ENCODE peak calls at places on chromosomes 7 and 10, in eight cellular contexts. D is brain microvascular endothelial cell; Y is dorsolateral prefrontal cortex; Q is left ventricle myocardium inferior; L is astrocyte of the spinal cord; Z is naive thymus-derived CD4-positive, alpha-beta T cell; E is testis; K is foreskin fibroblast. S is an unnamed sample.

GRCh38 chr10:11162828-11163599 is 145.3 kb downstream of the CELF2 start:
- DNase-seq in D (no peak), Y (no peak), Q (peak; percentile 42), L (no peak), Z (peak; percentile 88), E (peak; percentile 51), K (no peak), S (no peak)

GRCh38 chr10:73096041-73096451 is 620 bp downstream of the P4HA1 start:
- DNase-seq in D (peak; percentile 58), Y (peak; percentile 76), Q (peak; percentile 68), L (peak; percentile 71), Z (peak; percentile 67), E (peak; percentile 76), K (peak; percentile 67), S (peak; percentile 77)

GRCh38 chr10:117222552-117223412 is 18.1 kb upstream of the SLC18A2 start:
- DNase-seq in D (no peak), Y (no peak), Q (no peak), L (no peak), Z (no peak), E (no peak), K (no peak), S (no peak)

GRCh38 chr10:12198156-12198555 is 2.2 kb downstream of the CDC123 start:
- DNase-seq in D (no peak), Y (no peak), Q (no peak), L (no peak), Z (no peak), E (no peak), K (no peak), S (no peak)

GRCh38 chr10:60123668-60124067 is 217.3 kb upstream of the CCDC6 start:
- DNase-seq in D (no peak), Y (no peak), Q (no peak), L (peak; percentile 12), Z (no peak), E (no peak), K (peak; percentile 12), S (no peak)

GRCh38 chr7:121500659-121501058 is 104.6 kb upstream of the FAM3C start:
- DNase-seq in D (no peak), Y (no peak), Q (no peak), L (no peak), Z (no peak), E (no peak), K (no peak), S (no peak)

GRCh38 chr7:132066776-132067175 is 509.5 kb downstream of the PLXNA4 start:
- DNase-seq in D (peak; percentile 43), Y (peak; percentile 54), Q (peak; percentile 68), L (peak; percentile 82), Z (no peak), E (peak; percentile 23), K (peak; percentile 38), S (peak; percentile 39)

GRCh38 chr10:103636492-103636891 is 143.0 kb downstream of the NEURL1 start:
- DNase-seq in D (no peak), Y (no peak), Q (no peak), L (no peak), Z (no peak), E (no peak), K (no peak), S (peak; percentile 31)

GRCh38 chr10:69474688-69475432 is 23.6 kb downstream of the TSPAN15 start:
- DNase-seq in D (peak; percentile 75), Y (no peak), Q (no peak), L (peak; percentile 62), Z (no peak), E (no peak), K (peak; percentile 30), S (peak; percentile 86)

GRCh38 chr10:33569693-33570092 is 235.2 kb upstream of the NRP1 start:
- DNase-seq in D (no peak), Y (no peak), Q (no peak), L (no peak), Z (no peak), E (no peak), K (no peak), S (no peak)

GRCh38 chr10:33565231-33565630 is 230.8 kb upstream of the NRP1 start:
- DNase-seq in D (no peak), Y (no peak), Q (no peak), L (no peak), Z (no peak), E (no peak), K (no peak), S (no peak)

GRCh38 chr7:130943336-130943901 is 209.4 kb upstream of the KLF14 start:
- DNase-seq in D (peak; percentile 70), Y (no peak), Q (no peak), L (peak; percentile 82), Z (peak; percentile 58), E (no peak), K (peak; percentile 55), S (peak; percentile 74)

GRCh38 chr7:128353189-128353588 is 8.3 kb downstream of the PRRT4 start:
- DNase-seq in D (no peak), Y (no peak), Q (no peak), L (no peak), Z (no peak), E (no peak), K (no peak), S (no peak)

GRCh38 chr7:128352138-128352537 is 8.4 kb upstream of the RBM28 start:
- DNase-seq in D (no peak), Y (no peak), Q (peak; percentile 39), L (peak; percentile 28), Z (no peak), E (peak; percentile 64), K (no peak), S (peak; percentile 14)

GRCh38 chr7:128352636-128353035 is 8.9 kb downstream of the PRRT4 start:
- DNase-seq in D (no peak), Y (no peak), Q (no peak), L (no peak), Z (no peak), E (no peak), K (no peak), S (no peak)

GRCh38 chr7:128350708-128351295 is 7.1 kb upstream of the RBM28 start:
- DNase-seq in D (no peak), Y (no peak), Q (peak; percentile 23), L (no peak), Z (no peak), E (no peak), K (no peak), S (no peak)

DNA sequence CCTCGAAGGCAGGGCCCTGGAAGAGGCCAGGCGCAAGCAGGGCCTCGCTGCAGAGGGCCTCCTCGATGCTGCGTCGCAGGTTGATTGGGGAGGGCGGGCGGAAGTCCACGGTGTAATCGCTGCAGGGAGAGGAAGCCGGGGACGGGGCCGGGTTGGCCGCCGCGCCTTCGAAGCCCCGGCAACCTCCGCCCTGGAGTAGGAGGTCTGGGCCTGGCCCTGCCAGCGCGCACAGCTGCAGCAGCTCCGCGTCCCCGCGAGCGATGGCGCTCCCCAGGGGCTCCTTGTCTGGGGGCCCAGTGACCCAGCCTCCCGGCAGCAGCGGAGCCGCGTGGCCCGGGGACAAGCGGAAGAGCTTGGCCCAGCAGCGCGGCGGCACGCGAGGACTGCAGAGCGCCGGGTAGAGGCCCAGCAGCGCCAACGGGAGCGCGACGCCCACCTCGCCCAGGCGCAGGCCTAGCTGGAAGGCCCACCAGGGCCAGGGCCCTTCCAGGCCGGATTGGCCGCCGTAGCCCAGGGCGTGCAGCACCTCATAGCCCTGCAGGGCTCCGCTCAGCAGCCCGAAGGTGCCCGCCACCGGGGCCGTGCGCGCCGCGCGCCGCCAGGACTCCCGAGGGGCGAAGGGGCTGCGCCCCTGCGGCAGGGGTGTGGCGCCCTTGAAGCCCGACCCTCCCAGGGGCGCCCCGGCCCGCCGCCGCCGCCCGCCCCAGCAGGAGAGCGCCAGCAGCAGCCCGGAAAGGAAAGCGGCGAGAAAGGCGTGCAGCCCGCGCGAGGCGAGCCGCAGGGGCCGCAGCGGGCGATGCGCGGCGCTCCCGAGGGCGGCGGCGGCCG is 7.8 kb upstream of the RBM28 start:
- DNase-seq in D (no peak), Y (no peak), Q (peak; percentile 21), L (no peak), Z (peak; percentile 20), E (no peak), K (no peak), S (no peak)
- H3K4me3 ChIP-seq in D (no peak overlapping the region), Y (no peak overlapping the region), Q (peak overlapping the region; percentile 58), L (no peak overlapping the region), Z (no peak overlapping the region), E (peak overlapping the region; percentile 47), K (no peak overlapping the region), S (no peak overlapping the region)

GRCh38 chr7:157432957-157433576 is 96.3 kb downstream of the DNAJB6 start:
- DNase-seq in D (peak; percentile 43), Y (no peak), Q (no peak), L (peak; percentile 35), Z (peak; percentile 61), E (peak; percentile 70), K (peak; percentile 25), S (peak; percentile 20)
- H3K4me3 ChIP-seq in D (no peak overlapping the region), Y (peak overlapping the region; percentile 20), Q (peak overlapping the region; percentile 49), L (peak overlapping the region; percentile 12), Z (peak overlapping the region; percentile 22), E (no peak overlapping the region), K (peak overlapping the region; percentile 28), S (peak overlapping the region; percentile 40)

GRCh38 chr10:131971591-131971990 is 10.1 kb downstream of the BNIP3 start:
- DNase-seq in D (no peak), Y (peak; percentile 20), Q (no peak), L (no peak), Z (no peak), E (no peak), K (no peak), S (no peak)
- H3K4me3 ChIP-seq in D (no peak overlapping the region), Y (no peak overlapping the region), Q (no peak overlapping the region), L (no peak overlapping the region), Z (no peak overlapping the region), E (no peak overlapping the region), K (no peak overlapping the region), S (no peak overlapping the region)

GRCh38 chr10:100482834-100483185 is 20.0 kb downstream of the WNT8B start:
- DNase-seq in D (no peak), Y (no peak), Q (no peak), L (no peak), Z (no peak), E (no peak), K (no peak), S (no peak)

GRCh38 chr10:100480002-100480401 is 17.2 kb downstream of the WNT8B start:
- DNase-seq in D (no peak), Y (no peak), Q (no peak), L (no peak), Z (no peak), E (no peak), K (no peak), S (no peak)

GRCh38 chr10:100482181-100482833 is 19.5 kb downstream of the WNT8B start:
- DNase-seq in D (peak; percentile 48), Y (peak; percentile 78), Q (peak; percentile 67), L (peak; percentile 69), Z (peak; percentile 63), E (peak; percentile 85), K (peak; percentile 67), S (peak; percentile 70)

GRCh38 chr10:100483876-100484666 is 21.3 kb downstream of the WNT8B start:
- DNase-seq in D (no peak), Y (no peak), Q (no peak), L (no peak), Z (no peak), E (no peak), K (no peak), S (no peak)

GRCh38 chr10:100481462-100482081 is 18.8 kb downstream of the WNT8B start:
- DNase-seq in D (peak; percentile 89), Y (peak; percentile 83), Q (peak; percentile 82), L (peak; percentile 84), Z (peak; percentile 92), E (peak; percentile 92), K (peak; percentile 73), S (peak; percentile 77)
- H3K4me3 ChIP-seq in D (peak overlapping the region; percentile 55), Y (peak overlapping the region; percentile 55), Q (peak overlapping the region; percentile 67), L (peak overlapping the region; percentile 37), Z (peak overlapping the region; percentile 70), E (peak overlapping the region; percentile 17), K (peak overlapping the region; percentile 36), S (peak overlapping the region; percentile 52)

GRCh38 chr10:114519306-114519669 is 115.0 kb upstream of the AFAP1L2 start:
- DNase-seq in D (no peak), Y (no peak), Q (no peak), L (no peak), Z (no peak), E (no peak), K (no peak), S (no peak)
- H3K4me3 ChIP-seq in D (no peak overlapping the region), Y (no peak overlapping the region), Q (no peak overlapping the region), L (no peak overlapping the region), Z (peak overlapping the region; percentile 26), E (no peak overlapping the region), K (no peak overlapping the region), S (no peak overlapping the region)